ENCODE peak calls at places on chromosome 12, in four cellular contexts. O is GM10248, L is cerebellar cortex, Y is NCI-H1092. M is an unnamed sample.

GRCh38 chr12:16021026-16021425 is 109.9 kb downstream of the DERA start:
- DNase-seq in O (no peak), L (no peak), Y (no peak), M (no peak)

GRCh38 chr12:131793623-131794022 is 34.6 kb upstream of the MMP17 start:
- DNase-seq in O (no peak), L (no peak), Y (no peak), M (no peak)

GRCh38 chr12:53190108-53190729 is 9.5 kb upstream of the CSAD start:
- DNase-seq in O (peak; percentile 61), L (peak; percentile 45), Y (no peak), M (peak; percentile 59)

GRCh38 chr12:31277081-31277480 is 48.9 kb downstream of the SINHCAF start:
- DNase-seq in O (no peak), L (no peak), Y (no peak), M (no peak)

GRCh38 chr12:49983892-49984291 is 11.1 kb downstream of the AQP6 start:
- DNase-seq in O (peak; percentile 11), L (peak; percentile 20), Y (peak; percentile 58), M (no peak)

GRCh38 chr12:14614704-14615121 is 47.0 kb upstream of the PLBD1 start:
- DNase-seq in O (peak; percentile 31), L (no peak), Y (no peak), M (no peak)

GRCh38 chr12:56635539-56636117 is 5.5 kb upstream of the BAZ2A start:
- DNase-seq in O (no peak), L (no peak), Y (no peak), M (no peak)

GRCh38 chr12:130529781-130530180 is 186.3 kb downstream of the RIMBP2 start:
- DNase-seq in O (no peak), L (no peak), Y (no peak), M (no peak)

GRCh38 chr12:39145175-39145999 is 240.0 kb upstream of the CPNE8 start:
- DNase-seq in O (peak; percentile 45), L (peak; percentile 17), Y (no peak), M (peak; percentile 73)

GRCh38 chr12:130761537-130762318 is 45.6 kb upstream of the RIMBP2 start:
- DNase-seq in O (peak; percentile 77), L (peak; percentile 42), Y (peak; percentile 63), M (peak; percentile 58)

GRCh38 chr12:113104953-113105510 is 30.5 kb downstream of the RASAL1 start:
- DNase-seq in O (no peak), L (no peak), Y (no peak), M (no peak)

GRCh38 chr12:116432321-116432750 is 126.8 kb upstream of the MAP1LC3B2 start:
- DNase-seq in O (no peak), L (no peak), Y (no peak), M (no peak)

GRCh38 chr12:85923767-85924331 is 49.8 kb downstream of the NTS start:
- DNase-seq in O (no peak), L (peak; percentile 11), Y (no peak), M (no peak)

GRCh38 chr12:11879306-11879705 is 191.4 kb upstream of the BCL2L14 start:
- DNase-seq in O (no peak), L (no peak), Y (no peak), M (no peak)

GRCh38 chr12:44589697-44590096 is 286.4 kb downstream of the NELL2 start:
- DNase-seq in O (no peak), L (no peak), Y (no peak), M (no peak)

GRCh38 chr12:110934093-110934852 is 13.9 kb upstream of the MYL2 start:
- DNase-seq in O (no peak), L (no peak), Y (no peak), M (no peak)

GRCh38 chr12:49049566-49050224 is 10.9 kb downstream of the KMT2D start:
- DNase-seq in O (no peak), L (no peak), Y (no peak), M (no peak)

GRCh38 chr12:131084341-131085011 is 130.8 kb downstream of the ADGRD1 start:
- DNase-seq in O (no peak), L (no peak), Y (no peak), M (no peak)

GRCh38 chr12:27966870-27967269 is 5.7 kb downstream of the PTHLH start:
- DNase-seq in O (no peak), L (no peak), Y (no peak), M (no peak)

GRCh38 chr12:107138990-107139389 is 45.6 kb upstream of the CRY1 start:
- DNase-seq in O (no peak), L (no peak), Y (no peak), M (no peak)

GRCh38 chr12:122457627-122458026 is 35.2 kb upstream of the CLIP1 start:
- DNase-seq in O (no peak), L (no peak), Y (no peak), M (no peak)

M was measured in endothelial cell.